ENCODE peak calls at places on chromosome 6, in nine cellular contexts. S, D, M, Z, Y, L, O, X and C are unnamed samples.

GRCh38 chr6:156418253-156418652 is 358.9 kb upstream of the ARID1B start:
- DNase-seq in M (no peak), X (no peak), D (no peak), Y (no peak), L (no peak), Z (no peak), S (no peak), O (no peak), C (no peak)

GRCh38 chr6:18473765-18474164 is 86.6 kb downstream of the RNF144B start:
- DNase-seq in L (no peak), D (no peak), M (no peak), S (no peak), O (no peak), Z (no peak), Y (no peak), X (no peak), C (no peak)

GRCh38 chr6:142842423-142843261 is 102.3 kb downstream of the HIVEP2 start:
- DNase-seq in L (peak; percentile 57), O (no peak), S (peak; percentile 46), Y (no peak), D (no peak), M (no peak), Z (no peak), X (peak; percentile 77), C (no peak)

GRCh38 chr6:37696220-37696840 is 1.4 kb downstream of the MDGA1 start:
- DNase-seq in D (peak; percentile 76), L (peak; percentile 49), X (no peak), M (no peak), Y (peak; percentile 20), O (peak; percentile 32), Z (no peak), S (peak; percentile 49), C (no peak)

GRCh38 chr6:170383466-170384075 is 77.0 kb downstream of the FAM120B start:
- DNase-seq in X (no peak), Z (no peak), S (no peak), O (no peak), D (no peak), L (no peak), Y (no peak), M (no peak), C (no peak)

GRCh38 chr6:121770943-121771342 is 335.5 kb downstream of the GJA1 start:
- DNase-seq in O (no peak), M (no peak), D (no peak), S (no peak), X (no peak), L (peak; percentile 28), Z (no peak), Y (no peak), C (no peak)

GRCh38 chr6:15551798-15552197 is 111.0 kb downstream of the DTNBP1 start:
- DNase-seq in X (no peak), M (no peak), S (peak; percentile 14), O (no peak), Z (no peak), L (peak; percentile 13), Y (no peak), D (peak; percentile 58), C (peak; percentile 60)

GRCh38 chr6:31794866-31795615 is 511 bp downstream of the VARS1 start:
- DNase-seq in L (no peak), M (no peak), Y (no peak), X (no peak), S (peak; percentile 7), O (no peak), Z (no peak), D (no peak), C (no peak)

GRCh38 chr6:105882833-105883232 is 203.3 kb upstream of the PRDM1 start:
- DNase-seq in L (peak; percentile 44), Y (no peak), M (no peak), D (no peak), O (no peak), S (no peak), Z (no peak), X (no peak), C (no peak)

GRCh38 chr6:17493286-17493685 is 99.9 kb downstream of the CAP2 start:
- DNase-seq in M (no peak), L (peak; percentile 85), X (no peak), Y (peak; percentile 62), Z (no peak), O (no peak), S (peak; percentile 42), D (no peak), C (no peak)

GRCh38 chr6:10720229-10720959 is 2.5 kb upstream of the TMEM14C start:
- DNase-seq in L (peak; percentile 17), D (no peak), X (no peak), M (peak; percentile 80), O (no peak), Z (no peak), Y (peak; percentile 18), S (peak; percentile 31), C (no peak)

GRCh38 chr6:5107332-5107731 is 22.2 kb downstream of the PPP1R3G start:
- DNase-seq in D (no peak), S (no peak), Y (no peak), Z (no peak), M (no peak), O (no peak), L (no peak), X (no peak), C (no peak)

GRCh38 chr6:5102266-5102970 is 17.3 kb downstream of the PPP1R3G start:
- DNase-seq in X (no peak), Z (no peak), D (no peak), M (no peak), O (no peak), Y (no peak), S (no peak), L (no peak), C (no peak)

GRCh38 chr6:5103250-5103649 is 18.1 kb downstream of the PPP1R3G start:
- DNase-seq in X (no peak), O (no peak), S (no peak), M (no peak), Z (no peak), Y (no peak), D (no peak), L (peak; percentile 58), C (no peak)

GRCh38 chr6:5104667-5105066 is 19.5 kb downstream of the PPP1R3G start:
- DNase-seq in D (no peak), O (no peak), M (no peak), L (no peak), Y (no peak), X (no peak), Z (no peak), S (no peak), C (no peak)

GRCh38 chr6:5105146-5105545 is 20.0 kb downstream of the PPP1R3G start:
- DNase-seq in O (no peak), Z (no peak), Y (no peak), X (no peak), D (no peak), M (no peak), S (no peak), L (no peak), C (no peak)
- TF ChIP-seq CTCF in O (no peak), Z (no peak), Y (no peak), X (no peak), D (no peak), M (no peak), S (no peak), L (no peak), C (no peak)

GRCh38 chr6:51626391-51626790 is 461.0 kb downstream of the PKHD1 start:
- DNase-seq in X (no peak), D (no peak), Y (no peak), S (no peak), M (no peak), L (no peak), O (no peak), Z (no peak), C (no peak)
- H3K4me3 ChIP-seq in X (no peak overlapping the region), D (no peak overlapping the region), Y (no peak overlapping the region), S (no peak overlapping the region), M (no peak overlapping the region), L (no peak overlapping the region), O (no peak overlapping the region), Z (no peak overlapping the region), C (no peak overlapping the region)

GRCh38 chr6:138085839-138086222 is 21.4 kb downstream of the PERP start:
- DNase-seq in D (no peak), Y (no peak), X (no peak), Z (no peak), L (no peak), S (no peak), O (no peak), M (no peak), C (no peak)
- TF ChIP-seq CTCF in D (no peak), Y (no peak), X (no peak), Z (no peak), L (no peak), S (no peak), O (no peak), M (no peak), C (no peak)

GRCh38 chr6:41374618-41375590 is 39.5 kb downstream of the NCR2 start:
- DNase-seq in X (no peak), M (no peak), Y (no peak), L (no peak), S (no peak), Z (no peak), D (peak; percentile 68), O (peak; percentile 30), C (no peak)
- H3K4me3 ChIP-seq in X (no peak overlapping the region), M (no peak overlapping the region), Y (no peak overlapping the region), L (no peak overlapping the region), S (no peak overlapping the region), Z (no peak overlapping the region), D (peak overlapping the region; percentile 35), O (no peak overlapping the region), C (no peak overlapping the region)